ENCODE peak calls at places on chromosomes 3 and 15, in seven cellular contexts. One of them, this sample, is unnamed.

GRCh38 chr3:192795021-192795420 is 67.7 kb upstream of the FGF12 start:
- DNase-seq in stomach: no peak
- DNase-seq in spleen: no peak
- DNase-seq in breast epithelium: no peak
- DNase-seq in SK-N-SH: no peak
- DNase-seq in GM23338: no peak
- DNase-seq in GM12891: no peak
- DNase-seq in this sample: no peak

GRCh38 chr15:91271565-91272153 is 171.6 kb downstream of the SV2B start:
- DNase-seq in stomach: peak; percentile 58
- DNase-seq in spleen: no peak
- DNase-seq in breast epithelium: peak; percentile 30
- DNase-seq in SK-N-SH: peak; percentile 69
- DNase-seq in GM23338: peak; percentile 91
- DNase-seq in GM12891: peak; percentile 35
- DNase-seq in this sample: no peak

GRCh38 chr3:197482001-197482400 is 73.8 kb downstream of the BDH1 start:
- DNase-seq in stomach: no peak
- DNase-seq in spleen: no peak
- DNase-seq in breast epithelium: no peak
- DNase-seq in SK-N-SH: no peak
- DNase-seq in GM23338: peak; percentile 39
- DNase-seq in GM12891: no peak
- DNase-seq in this sample: no peak

GRCh38 chr3:112858410-112859069 is 11.9 kb upstream of the CD200R1L start:
- DNase-seq in stomach: no peak
- DNase-seq in spleen: no peak
- DNase-seq in breast epithelium: no peak
- DNase-seq in SK-N-SH: no peak
- DNase-seq in GM23338: no peak
- DNase-seq in GM12891: no peak
- DNase-seq in this sample: no peak

GRCh38 chr3:22959593-22959992 is 243.5 kb upstream of the UBE2E2 start:
- DNase-seq in stomach: no peak
- DNase-seq in spleen: no peak
- DNase-seq in breast epithelium: no peak
- DNase-seq in SK-N-SH: no peak
- DNase-seq in GM23338: no peak
- DNase-seq in GM12891: no peak
- DNase-seq in this sample: no peak

GRCh38 chr3:74074700-74075099 is 450.0 kb upstream of the PDZRN3 start:
- DNase-seq in stomach: no peak
- DNase-seq in spleen: no peak
- DNase-seq in breast epithelium: no peak
- DNase-seq in SK-N-SH: no peak
- DNase-seq in GM23338: no peak
- DNase-seq in GM12891: no peak
- DNase-seq in this sample: no peak

GRCh38 chr15:79078763-79079395 is 11.7 kb downstream of the RASGRF1 start:
- DNase-seq in stomach: no peak
- DNase-seq in spleen: no peak
- DNase-seq in breast epithelium: no peak
- DNase-seq in SK-N-SH: no peak
- DNase-seq in GM23338: no peak
- DNase-seq in GM12891: no peak
- DNase-seq in this sample: no peak

GRCh38 chr3:151548206-151548605 is 87.3 kb upstream of the IGSF10 start:
- DNase-seq in stomach: no peak
- DNase-seq in spleen: no peak
- DNase-seq in breast epithelium: no peak
- DNase-seq in SK-N-SH: no peak
- DNase-seq in GM23338: no peak
- DNase-seq in GM12891: no peak
- DNase-seq in this sample: no peak

GRCh38 chr3:61574854-61575253 is 13.5 kb downstream of the PTPRG start:
- DNase-seq in stomach: no peak
- DNase-seq in spleen: no peak
- DNase-seq in breast epithelium: no peak
- DNase-seq in SK-N-SH: no peak
- DNase-seq in GM23338: no peak
- DNase-seq in GM12891: no peak
- DNase-seq in this sample: no peak

GRCh38 chr3:190862209-190863118 is at the start of gene GMNC:
- DNase-seq in stomach: peak; percentile 88
- DNase-seq in spleen: peak; percentile 89
- DNase-seq in breast epithelium: peak; percentile 62
- DNase-seq in SK-N-SH: peak; percentile 51
- DNase-seq in GM23338: peak; percentile 79
- DNase-seq in GM12891: peak; percentile 8
- DNase-seq in this sample: peak; percentile 81

GRCh38 chr15:70486451-70487379 is 276.6 kb downstream of the UACA start:
- DNase-seq in stomach: no peak
- DNase-seq in spleen: peak; percentile 87
- DNase-seq in breast epithelium: no peak
- DNase-seq in SK-N-SH: no peak
- DNase-seq in GM23338: no peak
- DNase-seq in GM12891: no peak
- DNase-seq in this sample: no peak

GRCh38 chr15:67548862-67549651 is 6.6 kb downstream of the MAP2K5 start:
- DNase-seq in stomach: peak; percentile 27
- DNase-seq in spleen: no peak
- DNase-seq in breast epithelium: no peak
- DNase-seq in SK-N-SH: peak; percentile 54
- DNase-seq in GM23338: peak; percentile 88
- DNase-seq in GM12891: no peak
- DNase-seq in this sample: no peak

GRCh38 chr15:63169796-63170195 is 12.5 kb upstream of the RPS27L start:
- DNase-seq in stomach: no peak
- DNase-seq in spleen: no peak
- DNase-seq in breast epithelium: no peak
- DNase-seq in SK-N-SH: no peak
- DNase-seq in GM23338: no peak
- DNase-seq in GM12891: no peak
- DNase-seq in this sample: no peak

GRCh38 chr3:12944849-12945248 is 103.5 kb upstream of the RPL32 start:
- DNase-seq in stomach: no peak
- DNase-seq in spleen: no peak
- DNase-seq in breast epithelium: no peak
- DNase-seq in SK-N-SH: no peak
- DNase-seq in GM23338: peak; percentile 32
- DNase-seq in GM12891: no peak
- DNase-seq in this sample: no peak

GRCh38 chr3:66473181-66473580 is 27.6 kb downstream of the LRIG1 start:
- DNase-seq in stomach: no peak
- DNase-seq in spleen: no peak
- DNase-seq in breast epithelium: no peak
- DNase-seq in SK-N-SH: no peak
- DNase-seq in GM23338: no peak
- DNase-seq in GM12891: no peak
- DNase-seq in this sample: no peak

GRCh38 chr3:37216597-37217097 is 42.3 kb upstream of the LRRFIP2 start:
- DNase-seq in stomach: no peak
- DNase-seq in spleen: no peak
- DNase-seq in breast epithelium: no peak
- DNase-seq in SK-N-SH: no peak
- DNase-seq in GM23338: no peak
- DNase-seq in GM12891: no peak
- DNase-seq in this sample: no peak

GRCh38 chr3:37218206-37218605 is 43.8 kb upstream of the LRRFIP2 start:
- DNase-seq in stomach: no peak
- DNase-seq in spleen: no peak
- DNase-seq in breast epithelium: no peak
- DNase-seq in SK-N-SH: no peak
- DNase-seq in GM23338: no peak
- DNase-seq in GM12891: no peak
- DNase-seq in this sample: no peak

GRCh38 chr3:37221407-37221806 is 47.0 kb upstream of the LRRFIP2 start:
- DNase-seq in stomach: no peak
- DNase-seq in spleen: no peak
- DNase-seq in breast epithelium: no peak
- DNase-seq in SK-N-SH: no peak
- DNase-seq in GM23338: no peak
- DNase-seq in GM12891: no peak
- DNase-seq in this sample: no peak

GRCh38 chr3:37214076-37214475 is 39.7 kb upstream of the LRRFIP2 start:
- DNase-seq in stomach: no peak
- DNase-seq in spleen: no peak
- DNase-seq in breast epithelium: no peak
- DNase-seq in SK-N-SH: no peak
- DNase-seq in GM23338: peak; percentile 62
- DNase-seq in GM12891: no peak
- DNase-seq in this sample: no peak

DNA sequence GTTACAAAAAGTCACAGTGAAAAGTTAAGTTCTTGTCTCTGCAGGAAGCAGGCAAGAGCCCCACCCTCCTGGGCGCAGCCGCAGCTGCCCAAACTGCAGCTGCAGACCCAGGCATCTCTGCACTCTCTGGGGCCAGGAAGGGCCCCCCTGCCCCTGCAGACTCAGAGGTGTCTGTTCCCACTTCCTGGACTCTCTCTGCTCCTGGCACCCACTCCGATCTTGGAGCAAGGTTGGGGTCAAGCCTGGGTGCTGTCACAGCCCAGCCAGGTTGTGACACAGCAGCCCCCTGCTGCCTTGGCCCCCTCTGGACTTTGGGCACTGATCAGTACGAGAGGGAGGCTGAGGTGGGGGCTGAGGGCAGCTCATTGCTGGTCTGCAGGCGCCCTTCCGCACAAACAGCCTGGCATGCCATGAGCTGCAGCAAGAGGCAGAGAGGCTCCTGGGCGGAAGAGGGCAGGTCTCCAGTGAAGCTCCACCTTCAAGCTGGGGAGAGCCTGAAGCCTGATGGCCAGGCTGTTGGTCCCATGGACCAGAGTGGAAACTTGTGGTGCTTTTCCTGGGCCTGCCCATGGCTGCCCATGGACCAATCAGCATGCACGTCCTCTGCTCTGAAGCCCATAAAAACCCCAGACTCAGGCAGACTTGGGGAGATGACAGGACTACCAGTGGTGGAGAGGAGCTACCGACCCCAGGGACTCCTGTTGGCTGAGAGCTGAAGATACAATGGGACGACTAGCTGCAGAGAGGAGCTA is 42.9 kb upstream of the LRRFIP2 start:
- DNase-seq in stomach: no peak
- DNase-seq in spleen: peak; percentile 82
- DNase-seq in breast epithelium: no peak
- DNase-seq in SK-N-SH: no peak
- DNase-seq in GM23338: no peak
- DNase-seq in GM12891: no peak
- DNase-seq in this sample: no peak
- TF ChIP-seq POLR2AphosphoS5 in stomach: no peak
- TF ChIP-seq POLR2AphosphoS5 in spleen: no peak
- TF ChIP-seq POLR2AphosphoS5 in breast epithelium: no peak
- TF ChIP-seq POLR2AphosphoS5 in SK-N-SH: no peak
- TF ChIP-seq POLR2AphosphoS5 in GM23338: no peak
- TF ChIP-seq POLR2AphosphoS5 in GM12891: no peak
- TF ChIP-seq POLR2AphosphoS5 in this sample: no peak

GRCh38 chr15:22944651-22945050 is 35.5 kb downstream of the CYFIP1 start:
- DNase-seq in stomach: no peak
- DNase-seq in spleen: peak; percentile 23
- DNase-seq in breast epithelium: peak; percentile 43
- DNase-seq in SK-N-SH: no peak
- DNase-seq in GM23338: no peak
- DNase-seq in GM12891: no peak
- DNase-seq in this sample: no peak
- TF ChIP-seq POLR2AphosphoS5 in stomach: no peak
- TF ChIP-seq POLR2AphosphoS5 in spleen: no peak
- TF ChIP-seq POLR2AphosphoS5 in breast epithelium: no peak
- TF ChIP-seq POLR2AphosphoS5 in SK-N-SH: no peak
- TF ChIP-seq POLR2AphosphoS5 in GM23338: no peak
- TF ChIP-seq POLR2AphosphoS5 in GM12891: no peak
- TF ChIP-seq POLR2AphosphoS5 in this sample: no peak

DNA sequence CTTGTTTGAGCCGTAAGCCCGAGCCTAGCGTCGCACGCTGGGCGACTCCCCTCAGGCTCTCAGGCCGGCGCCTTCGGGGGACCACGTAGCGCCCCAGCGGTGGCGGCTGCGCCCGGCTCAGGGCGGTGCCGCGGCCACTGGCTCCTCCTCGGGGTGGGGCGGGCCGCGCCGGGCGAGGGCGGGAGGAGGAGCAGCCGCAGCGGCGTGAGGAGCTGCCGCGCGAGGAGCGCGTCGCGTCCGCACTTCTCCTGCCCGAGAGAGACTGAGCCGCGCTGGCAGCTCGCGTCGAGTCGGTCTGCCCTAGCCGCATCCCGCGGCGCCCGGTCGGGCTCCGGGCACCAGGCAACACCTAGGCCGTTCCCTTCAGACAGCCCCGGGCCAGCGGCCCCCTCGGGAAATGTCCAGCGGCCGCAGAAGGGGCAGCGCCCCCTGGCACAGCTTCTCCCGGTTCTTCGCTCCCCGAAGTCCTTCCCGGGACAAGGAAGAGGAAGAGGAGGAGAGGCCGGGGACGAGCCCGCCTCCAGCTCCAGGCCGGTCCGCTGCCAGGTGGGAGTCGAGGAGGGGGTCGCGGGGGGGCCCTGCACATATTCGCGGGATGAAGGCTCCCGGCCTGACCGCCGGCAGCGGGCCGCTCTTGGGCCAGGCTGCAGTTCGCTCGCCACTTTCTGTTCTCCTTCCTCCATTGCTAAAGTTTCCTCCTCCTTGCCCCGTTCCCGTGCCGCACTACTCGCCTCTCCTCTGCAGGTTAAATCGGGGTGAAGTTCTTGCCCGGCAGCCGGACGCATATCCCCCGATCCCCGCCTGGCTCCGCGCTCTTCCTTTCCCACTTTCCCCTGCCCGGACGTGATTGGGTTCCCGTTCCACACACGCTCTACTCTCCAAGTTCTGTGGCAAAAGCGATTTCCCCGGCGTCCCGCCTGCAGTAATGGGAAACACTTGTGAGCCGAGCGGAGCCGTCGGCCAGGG is at the start of gene CRYBG3:
- DNase-seq in stomach: peak; percentile 84
- DNase-seq in spleen: peak; percentile 97
- DNase-seq in breast epithelium: peak; percentile 51
- DNase-seq in SK-N-SH: peak; percentile 92
- DNase-seq in GM23338: peak; percentile 87
- DNase-seq in GM12891: peak; percentile 83
- DNase-seq in this sample: peak; percentile 90
- TF ChIP-seq POLR2AphosphoS5 in stomach: peak; percentile 50
- TF ChIP-seq POLR2AphosphoS5 in spleen: peak; percentile 81
- TF ChIP-seq POLR2AphosphoS5 in breast epithelium: peak; percentile 5
- TF ChIP-seq POLR2AphosphoS5 in SK-N-SH: peak; percentile 76
- TF ChIP-seq POLR2AphosphoS5 in GM23338: peak; percentile 75
- TF ChIP-seq POLR2AphosphoS5 in GM12891: peak; percentile 71
- TF ChIP-seq POLR2AphosphoS5 in this sample: peak; percentile 42

GRCh38 chr3:89787995-89788394 is 680.6 kb downstream of the EPHA3 start:
- DNase-seq in stomach: no peak
- DNase-seq in spleen: no peak
- DNase-seq in breast epithelium: no peak
- DNase-seq in SK-N-SH: no peak
- DNase-seq in GM23338: no peak
- DNase-seq in GM12891: no peak
- DNase-seq in this sample: no peak

DNA sequence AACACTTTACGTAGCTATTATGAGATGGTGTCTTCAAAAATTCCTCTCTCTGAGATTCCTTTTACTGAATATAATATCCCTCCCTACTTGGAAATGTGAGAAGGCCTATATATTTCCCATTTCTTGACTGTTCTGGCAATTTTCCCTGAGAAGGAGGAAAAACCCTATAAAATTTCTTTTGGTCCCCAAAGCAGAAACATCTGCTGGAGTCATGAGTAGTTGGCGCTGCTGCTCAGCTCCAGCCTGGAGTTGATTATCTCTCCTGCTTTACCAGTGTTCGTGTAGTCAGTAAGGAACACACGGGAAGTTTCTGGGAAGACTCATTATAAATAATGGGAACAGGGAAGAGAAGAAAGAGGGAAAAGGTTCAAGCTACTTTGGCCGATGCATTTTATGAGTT is 680.1 kb downstream of the EPHA3 start:
- DNase-seq in stomach: no peak
- DNase-seq in spleen: no peak
- DNase-seq in breast epithelium: no peak
- DNase-seq in SK-N-SH: no peak
- DNase-seq in GM23338: no peak
- DNase-seq in GM12891: no peak
- DNase-seq in this sample: no peak
- TF ChIP-seq POLR2AphosphoS5 in stomach: no peak
- TF ChIP-seq POLR2AphosphoS5 in spleen: no peak
- TF ChIP-seq POLR2AphosphoS5 in breast epithelium: no peak
- TF ChIP-seq POLR2AphosphoS5 in SK-N-SH: no peak
- TF ChIP-seq POLR2AphosphoS5 in GM23338: no peak
- TF ChIP-seq POLR2AphosphoS5 in GM12891: no peak
- TF ChIP-seq POLR2AphosphoS5 in this sample: no peak